ENCODE peak calls at places on chromosomes 7 and 10, in seven cellular contexts. M is activated gamma-delta T cell; N is neural crest cell; Y is left ventricle myocardium inferior; I is stimulated activated CD4-positive, alpha-beta T cell treated with anti-CD3 and anti-CD28 coated beads, Interleukin-12 subunit alpha, Interleukin-12 subunit beta, amount 100 ng/mL, for 24 hours; L is SW480; K is Caki2. R is an unnamed sample.

GRCh38 chr7:102310414-102310815 is 23.7 kb downstream of the SH2B2 start:
- DNase-seq in M (no peak), N (no peak), Y (no peak), I (no peak), L (no peak), K (no peak), R (no peak)

GRCh38 chr7:30932562-30932961 is 20.9 kb downstream of the AQP1 start:
- DNase-seq in M (no peak), N (no peak), Y (no peak), I (no peak), L (no peak), K (no peak), R (no peak)

GRCh38 chr10:122962405-122962804 is 8.4 kb upstream of the C10orf88 start:
- DNase-seq in M (no peak), N (no peak), Y (no peak), I (no peak), L (no peak), K (no peak), R (no peak)

GRCh38 chr7:31692451-31692850 is 5.4 kb downstream of the PPP1R17 start:
- DNase-seq in M (no peak), N (no peak), Y (no peak), I (no peak), L (no peak), K (no peak), R (no peak)

GRCh38 chr10:74058658-74059057 is 60.7 kb downstream of the VCL start:
- DNase-seq in M (no peak), N (no peak), Y (no peak), I (no peak), L (peak), K (peak), R (no peak)

GRCh38 chr10:59970396-59971368 is 64.3 kb upstream of the CCDC6 start:
- DNase-seq in M (no peak), N (no peak), Y (no peak), I (no peak), L (no peak), K (no peak), R (no peak)

GRCh38 chr10:96830511-96831199 is 1.4 kb upstream of the LCOR start:
- DNase-seq in M (no peak), N (peak), Y (peak), I (peak), L (peak), K (peak), R (peak)

GRCh38 chr10:100825946-100826660 is 80.7 kb downstream of the PAX2 start:
- DNase-seq in M (no peak), N (no peak), Y (no peak), I (no peak), L (no peak), K (no peak), R (no peak)

GRCh38 chr10:124087672-124088634 is 5.4 kb downstream of the CHST15 start:
- DNase-seq in M (no peak), N (no peak), Y (no peak), I (no peak), L (no peak), K (no peak), R (no peak)

GRCh38 chr7:17183630-17184328 is 114.7 kb upstream of the AHR start:
- DNase-seq in M (no peak), N (no peak), Y (no peak), I (no peak), L (no peak), K (no peak), R (no peak)

GRCh38 chr10:122519873-122520272 is 40.7 kb upstream of the DMBT1 start:
- DNase-seq in M (no peak), N (no peak), Y (no peak), I (no peak), L (no peak), K (no peak), R (no peak)

GRCh38 chr7:70894799-70895198 is 237.1 kb upstream of the GALNT17 start:
- DNase-seq in M (no peak), N (no peak), Y (no peak), I (no peak), L (no peak), K (no peak), R (no peak)

GRCh38 chr10:5678397-5678983 is 6.1 kb upstream of the TASOR2 start:
- DNase-seq in M (no peak), N (no peak), Y (no peak), I (no peak), L (no peak), K (no peak), R (no peak)

R was measured in HTR-8/SVneo.